ENCODE peak calls at places on chromosomes 1 and 21, in ten cellular contexts. Q is NCI-H2029; M is neural progenitor cell; W is fibroblast of the conjunctiva; C is activated CD4-positive, CD25-positive, alpha-beta regulatory T cell; K is stimulated activated CD8-positive, alpha-beta memory T cell treated with anti-CD3 and anti-CD28 coated beads, Interleukin-4, amount 100 ng/mL, for 1 hour; P is NCI-H1092 treated with DMSO at 0.1 percent for 48 hours; I is left ventricle myocardium inferior; Y is iPS-NIHi11; G is NCI-H1105 treated with DMSO at 0.1 percent for 48 hours. V is an unnamed sample.

GRCh38 chr1:222081859-222082258 is 340.0 kb upstream of the DUSP10 start:
- DNase-seq in I (no peak), C (no peak), P (no peak), G (no peak), W (no peak), M (no peak), K (no peak), Y (no peak), Q (no peak), V (no peak)

GRCh38 chr1:233293556-233294446 is 1.7 kb downstream of the PCNX2 start:
- DNase-seq in Y (no peak), G (no peak), P (no peak), M (no peak), I (no peak), C (no peak), K (no peak), Q (no peak), W (no peak), V (no peak)

GRCh38 chr1:16122361-16122881 is 33.4 kb downstream of the EPHA2 start:
- DNase-seq in C (no peak), K (no peak), M (no peak), I (no peak), Y (no peak), Q (no peak), W (no peak), P (no peak), G (no peak), V (no peak)

GRCh38 chr1:246182149-246182851 is 324.8 kb downstream of the SMYD3 start:
- DNase-seq in M (no peak), C (no peak), I (no peak), P (no peak), W (no peak), K (no peak), Y (no peak), G (no peak), Q (no peak), V (no peak)

GRCh38 chr1:46133181-46133658 is 791 bp upstream of the PIK3R3 start:
- DNase-seq in Y (peak), M (no peak), C (peak), W (no peak), P (no peak), K (peak), I (peak), G (no peak), Q (peak), V (no peak)

GRCh38 chr1:154288694-154289093 is 16.3 kb downstream of the HAX1 start:
- DNase-seq in K (no peak), C (no peak), G (no peak), Y (no peak), W (no peak), Q (no peak), P (no peak), M (no peak), I (no peak), V (no peak)

GRCh38 chr1:205049479-205049878 is 6.5 kb downstream of the CNTN2 start:
- DNase-seq in M (no peak), W (no peak), Q (no peak), I (no peak), K (no peak), Y (no peak), C (no peak), G (no peak), P (no peak), V (no peak)

GRCh38 chr1:59699227-59699847 is 115.4 kb upstream of the HOOK1 start:
- DNase-seq in Q (peak), I (no peak), K (no peak), C (no peak), G (peak), Y (peak), W (no peak), P (peak), M (peak), V (no peak)

GRCh38 chr1:57517587-57518397 is 93.9 kb upstream of the DAB1 start:
- DNase-seq in M (peak), C (no peak), Y (no peak), K (no peak), P (no peak), G (no peak), Q (peak), W (no peak), I (no peak), V (no peak)

GRCh38 chr1:219185486-219186117 is 11.9 kb downstream of the LYPLAL1 start:
- DNase-seq in C (no peak), Y (no peak), K (no peak), Q (no peak), P (no peak), M (no peak), W (no peak), I (no peak), G (no peak), V (no peak)

GRCh38 chr1:203366476-203366875 is 15.6 kb upstream of the FMOD start:
- DNase-seq in W (no peak), I (no peak), G (no peak), Q (no peak), Y (no peak), M (no peak), K (no peak), C (no peak), P (peak), V (no peak)

GRCh38 chr21:44767834-44768831 is 33.5 kb downstream of the UBE2G2 start:
- DNase-seq in W (no peak), P (peak), G (no peak), Y (peak), C (no peak), K (no peak), Q (no peak), I (no peak), M (peak), V (no peak)

GRCh38 chr1:110356379-110356778 is 17.2 kb downstream of the RBM15 start:
- DNase-seq in G (peak), C (no peak), W (no peak), M (no peak), Q (peak), Y (peak), I (no peak), K (no peak), P (no peak), V (no peak)

GRCh38 chr1:155193275-155193990 is 14.3 kb downstream of the THBS3 start:
- DNase-seq in Y (peak), P (peak), I (peak), C (peak), W (peak), Q (peak), G (peak), M (peak), K (peak), V (peak)

GRCh38 chr1:152983743-152984142 is at the start of gene SPRR1A:
- DNase-seq in Y (no peak), M (no peak), G (no peak), I (no peak), C (no peak), K (no peak), W (no peak), P (no peak), Q (no peak), V (no peak)

GRCh38 chr1:67097305-67097704 is 37.5 kb downstream of the C1orf141 start:
- DNase-seq in Y (peak), C (no peak), G (no peak), K (no peak), W (no peak), Q (no peak), I (no peak), M (peak), P (no peak), V (no peak)

GRCh38 chr1:183822081-183822611 is 17.2 kb downstream of the RGL1 start:
- DNase-seq in I (no peak), M (no peak), Y (no peak), K (no peak), Q (no peak), W (no peak), P (no peak), C (no peak), G (no peak), V (no peak)

GRCh38 chr1:198399452-198399851 is 141.0 kb downstream of the ATP6V1G3 start:
- DNase-seq in M (no peak), W (no peak), I (no peak), C (no peak), P (no peak), Q (no peak), Y (no peak), K (no peak), G (no peak), V (no peak)

GRCh38 chr1:41622402-41622801 is 137.9 kb upstream of the EDN2 start:
- DNase-seq in W (no peak), P (no peak), I (no peak), K (no peak), M (no peak), Y (no peak), C (no peak), Q (no peak), G (no peak), V (no peak)

GRCh38 chr1:31609512-31609911 is 8.0 kb upstream of the HCRTR1 start:
- DNase-seq in K (no peak), I (no peak), W (no peak), G (no peak), Q (no peak), M (no peak), Y (no peak), C (no peak), P (no peak), V (no peak)

GRCh38 chr1:81867235-81867634 is 66.5 kb downstream of the ADGRL2 start:
- DNase-seq in I (no peak), W (no peak), Q (no peak), P (no peak), Y (no peak), G (no peak), C (no peak), K (no peak), M (no peak), V (no peak)

GRCh38 chr1:227245613-227246320 is 72.5 kb downstream of the CDC42BPA start:
- DNase-seq in Y (no peak), C (no peak), G (no peak), P (no peak), Q (no peak), W (no peak), M (no peak), K (no peak), I (peak), V (peak)

GRCh38 chr1:228528612-228529011 is 41.4 kb downstream of the RNF187 start:
- DNase-seq in M (no peak), Q (no peak), P (no peak), C (no peak), G (no peak), W (no peak), Y (no peak), I (no peak), K (no peak), V (no peak)

GRCh38 chr1:237340892-237341291 is 298.9 kb downstream of the RYR2 start:
- DNase-seq in P (no peak), M (no peak), C (no peak), I (no peak), Y (no peak), K (no peak), G (no peak), Q (no peak), W (no peak), V (no peak)

GRCh38 chr1:157724537-157725213 is 24.1 kb upstream of the FCRL3 start:
- DNase-seq in Q (no peak), M (no peak), P (no peak), W (no peak), I (no peak), Y (no peak), K (no peak), C (no peak), G (no peak), V (no peak)

GRCh38 chr21:42925114-42925907 is at the start of gene ERVH48-1:
- DNase-seq in K (no peak), M (no peak), Q (no peak), I (no peak), W (no peak), P (no peak), C (no peak), G (no peak), Y (no peak), V (no peak)

GRCh38 chr1:78839704-78840277 is 166.7 kb downstream of the ADGRL4 start:
- DNase-seq in K (no peak), I (no peak), W (no peak), Y (peak), C (no peak), P (no peak), G (peak), M (peak), Q (peak), V (no peak)

GRCh38 chr1:151988405-151988851 is 5.2 kb downstream of the S100A10 start:
- DNase-seq in P (no peak), Q (no peak), M (no peak), Y (no peak), C (no peak), K (no peak), W (peak), I (no peak), G (no peak), V (no peak)

GRCh38 chr1:177669161-177669560 is 300.7 kb downstream of the SEC16B start:
- DNase-seq in I (no peak), G (no peak), C (no peak), P (no peak), Q (no peak), M (peak), W (no peak), K (no peak), Y (no peak), V (no peak)

GRCh38 chr1:230825061-230825803 is 43.1 kb downstream of the C1orf198 start:
- DNase-seq in P (no peak), Q (no peak), C (no peak), G (no peak), K (no peak), M (no peak), W (peak), Y (no peak), I (no peak), V (no peak)

GRCh38 chr1:172089768-172090510 is 248.6 kb downstream of the DNM3 start:
- DNase-seq in Q (peak), K (peak), P (peak), W (peak), G (no peak), C (peak), I (peak), M (peak), Y (peak), V (peak)

GRCh38 chr1:184330884-184331283 is 55.9 kb upstream of the C1orf21 start:
- DNase-seq in P (no peak), G (no peak), Q (no peak), W (no peak), Y (no peak), M (no peak), K (no peak), C (no peak), I (no peak), V (no peak)

GRCh38 chr1:204251286-204251685 is 37.5 kb upstream of the GOLT1A start:
- DNase-seq in Y (no peak), C (no peak), G (no peak), K (no peak), M (no peak), I (no peak), P (no peak), Q (no peak), W (no peak), V (no peak)

V was measured in tibial artery.